ENCODE peak calls at places on chromosomes 3 and 15, in four cellular contexts. C is stimulated activated CD4-positive, alpha-beta T cell treated with anti-CD3 and anti-CD28 coated beads, Interleukin-1b, Interleukin-23, amount 100 ng/mL, for 1 hour; I is ACHN; K is endothelial cell. E is an unnamed sample.

GRCh38 chr3:153910387-153910786 is 210.8 kb upstream of the ARHGEF26 start:
- DNase-seq in C (no peak), I (no peak), K (no peak), E (no peak)

GRCh38 chr15:96334017-96334704 is 3.7 kb downstream of the NR2F2 start:
- DNase-seq in C (no peak), I (peak), K (no peak), E (no peak)

GRCh38 chr3:102006812-102007485 is 157.6 kb downstream of the NFKBIZ start:
- DNase-seq in C (no peak), I (peak), K (no peak), E (no peak)

GRCh38 chr3:126259411-126260391 is 79.3 kb upstream of the ALDH1L1 start:
- DNase-seq in C (no peak), I (peak), K (peak), E (no peak)

GRCh38 chr3:72413228-72413627 is 435.0 kb downstream of the SHQ1 start:
- DNase-seq in C (no peak), I (no peak), K (no peak), E (no peak)

GRCh38 chr3:52532838-52533622 is 627 bp downstream of the NT5DC2 start:
- DNase-seq in C (no peak), I (peak), K (peak), E (no peak)

GRCh38 chr3:114406286-114406685 is 112.5 kb downstream of the TIGIT start:
- DNase-seq in C (no peak), I (no peak), K (no peak), E (no peak)

GRCh38 chr15:59369597-59369996 is 3.1 kb downstream of the MYO1E start:
- DNase-seq in C (no peak), I (no peak), K (no peak), E (no peak)

GRCh38 chr15:98649996-98650870 is 1.9 kb downstream of the IGF1R start:
- DNase-seq in C (no peak), I (peak), K (peak), E (no peak)

GRCh38 chr15:47988564-47988963 is 132.2 kb upstream of the SLC24A5 start:
- DNase-seq in C (no peak), I (no peak), K (no peak), E (no peak)

GRCh38 chr3:140629351-140630137 is 48.3 kb upstream of the TRIM42 start:
- DNase-seq in C (no peak), I (peak), K (no peak), E (no peak)

GRCh38 chr3:45332901-45333407 is 55.4 kb upstream of the LARS2 start:
- DNase-seq in C (no peak), I (no peak), K (no peak), E (no peak)

GRCh38 chr3:54967586-54968244 is 39.9 kb upstream of the LRTM1 start:
- DNase-seq in C (no peak), I (no peak), K (no peak), E (no peak)

GRCh38 chr3:37762286-37762685 is 99.4 kb upstream of the CTDSPL start:
- DNase-seq in C (no peak), I (no peak), K (no peak), E (no peak)

GRCh38 chr15:73630796-73631471 is 2.3 kb downstream of the NPTN start:
- DNase-seq in C (no peak), I (no peak), K (no peak), E (no peak)

GRCh38 chr15:89121414-89121813 is 33.2 kb downstream of the ABHD2 start:
- DNase-seq in C (no peak), I (no peak), K (no peak), E (no peak)

GRCh38 chr3:127738192-127738840 is 65.6 kb downstream of the ABTB1 start:
- DNase-seq in C (no peak), I (peak), K (no peak), E (no peak)

GRCh38 chr15:56243117-56243773 is 434 bp downstream of the RFX7 start:
- DNase-seq in C (no peak), I (peak), K (peak), E (peak)

GRCh38 chr3:138440137-138440536 is 5.7 kb downstream of the ESYT3 start:
- DNase-seq in C (no peak), I (peak), K (no peak), E (no peak)

GRCh38 chr15:78726870-78727551 is 84.3 kb downstream of the ADAMTS7 start:
- DNase-seq in C (no peak), I (peak), K (no peak), E (peak)

GRCh38 chr3:186259612-186260383 is 102.2 kb downstream of the DGKG start:
- DNase-seq in C (peak), I (peak), K (peak), E (peak)

GRCh38 chr15:74136584-74137543 is 6.5 kb downstream of the ISLR2 start:
- DNase-seq in C (no peak), I (no peak), K (no peak), E (no peak)